ENCODE peak calls at places on chromosomes 13 and 19, in six cellular contexts. Y is WTC11; C is T-cell; K is activated naive CD8-positive, alpha-beta T cell treated with anti-CD3 and anti-CD28 coated beads, Interleukin-2, amount 50 U/mL, for 24 hours; W is stimulated activated CD4-positive, alpha-beta T cell treated with anti-CD3 and anti-CD28 coated beads, Interleukin-15, amount 100 ng/mL, for 24 hours; E is GF-D8. A is an unnamed sample.

GRCh38 chr19:11737964-11738745 is 591 bp downstream of the ZNF823 start:
- DNase-seq in Y (peak; percentile 50), C (peak; percentile 27), K (peak; percentile 39), W (peak; percentile 58), E (peak; percentile 23), A (no peak)

GRCh38 chr19:5340637-5341447 is at the start of gene PTPRS:
- DNase-seq in Y (peak; percentile 92), C (peak; percentile 61), K (peak; percentile 81), W (peak; percentile 76), E (peak; percentile 57), A (no peak)

GRCh38 chr19:14366529-14366928 is 14.7 kb upstream of the ADGRE5 start:
- DNase-seq in Y (peak; percentile 89), C (peak; percentile 93), K (peak; percentile 86), W (peak; percentile 86), E (no peak), A (no peak)

GRCh38 chr19:48196933-48197665 is 26.6 kb downstream of the ZSWIM9 start:
- DNase-seq in Y (no peak), C (no peak), K (no peak), W (no peak), E (no peak), A (no peak)

GRCh38 chr19:13978306-13978705 is 26.0 kb downstream of the DCAF15 start:
- DNase-seq in Y (peak; percentile 99), C (no peak), K (peak; percentile 59), W (peak; percentile 58), E (no peak), A (no peak)

GRCh38 chr13:48797127-48797526 is 143.4 kb downstream of the CYSLTR2 start:
- DNase-seq in Y (no peak), C (no peak), K (no peak), W (no peak), E (no peak), A (no peak)

GRCh38 chr13:51957377-51958216 is 53.7 kb downstream of the ATP7B start:
- DNase-seq in Y (no peak), C (no peak), K (no peak), W (no peak), E (no peak), A (no peak)

GRCh38 chr19:48963371-48964204 is 1.5 kb upstream of the FTL start:
- DNase-seq in Y (peak; percentile 75), C (no peak), K (peak; percentile 89), W (peak; percentile 82), E (peak; percentile 29), A (no peak)

GRCh38 chr19:57583521-57584416 is at the start of gene ZIK1:
- DNase-seq in Y (peak; percentile 95), C (peak; percentile 88), K (peak; percentile 78), W (peak; percentile 86), E (no peak), A (no peak)

A was measured in SIG-M5.